ENCODE peak calls at places on chromosomes 7 and 10, in seven cellular contexts. One of them, this sample, is unnamed.
A peak's percentile ranks its signal among the peaks of the same experiment; 100 is the strongest.

GRCh38 chr10:28012990-28013389 is 14.1 kb upstream of the ODAD2 start:
- DNase-seq in spleen: no peak
- DNase-seq in stomach: no peak
- DNase-seq in transverse colon: no peak
- DNase-seq in endothelial cell of umbilical vein: no peak
- DNase-seq in breast epithelium: no peak
- DNase-seq in esophagus muscularis mucosa: no peak
- DNase-seq in this sample: no peak

GRCh38 chr10:5659702-5660528 is 6.5 kb downstream of the ASB13 start:
- DNase-seq in transverse colon: peak; percentile 63
- DNase-seq in stomach: peak; percentile 59
- DNase-seq in esophagus muscularis mucosa: no peak
- DNase-seq in endothelial cell of umbilical vein: no peak
- DNase-seq in spleen: no peak
- DNase-seq in breast epithelium: no peak
- DNase-seq in this sample: no peak

GRCh38 chr7:11345621-11346020 is 371.9 kb downstream of the PHF14 start:
- DNase-seq in transverse colon: no peak
- DNase-seq in spleen: no peak
- DNase-seq in esophagus muscularis mucosa: no peak
- DNase-seq in stomach: no peak
- DNase-seq in endothelial cell of umbilical vein: no peak
- DNase-seq in breast epithelium: no peak
- DNase-seq in this sample: no peak

GRCh38 chr10:48241301-48241700 is 33.2 kb downstream of the FRMPD2 start:
- DNase-seq in esophagus muscularis mucosa: peak; percentile 72
- DNase-seq in spleen: no peak
- DNase-seq in breast epithelium: no peak
- DNase-seq in transverse colon: no peak
- DNase-seq in endothelial cell of umbilical vein: no peak
- DNase-seq in stomach: no peak
- DNase-seq in this sample: no peak

GRCh38 chr7:36889182-36889581 is 164.9 kb upstream of the AOAH start:
- DNase-seq in breast epithelium: no peak
- DNase-seq in esophagus muscularis mucosa: no peak
- DNase-seq in endothelial cell of umbilical vein: no peak
- DNase-seq in stomach: no peak
- DNase-seq in transverse colon: no peak
- DNase-seq in spleen: no peak
- DNase-seq in this sample: no peak

GRCh38 chr10:24202181-24202570 is 6.8 kb upstream of the KIAA1217 start:
- DNase-seq in endothelial cell of umbilical vein: no peak
- DNase-seq in breast epithelium: no peak
- DNase-seq in transverse colon: peak; percentile 22
- DNase-seq in esophagus muscularis mucosa: no peak
- DNase-seq in spleen: no peak
- DNase-seq in stomach: no peak
- DNase-seq in this sample: no peak

GRCh38 chr7:10790910-10791309 is 182.8 kb upstream of the PHF14 start:
- DNase-seq in endothelial cell of umbilical vein: no peak
- DNase-seq in stomach: no peak
- DNase-seq in transverse colon: no peak
- DNase-seq in spleen: no peak
- DNase-seq in breast epithelium: no peak
- DNase-seq in esophagus muscularis mucosa: no peak
- DNase-seq in this sample: no peak

GRCh38 chr10:128697437-128697836 is 571.2 kb upstream of the MKI67 start:
- DNase-seq in stomach: no peak
- DNase-seq in spleen: no peak
- DNase-seq in esophagus muscularis mucosa: peak; percentile 87
- DNase-seq in breast epithelium: no peak
- DNase-seq in endothelial cell of umbilical vein: no peak
- DNase-seq in transverse colon: no peak
- DNase-seq in this sample: no peak

GRCh38 chr7:117193564-117193963 is 129.3 kb downstream of the WNT2 start:
- DNase-seq in breast epithelium: no peak
- DNase-seq in stomach: no peak
- DNase-seq in esophagus muscularis mucosa: no peak
- DNase-seq in spleen: no peak
- DNase-seq in endothelial cell of umbilical vein: no peak
- DNase-seq in transverse colon: no peak
- DNase-seq in this sample: no peak

GRCh38 chr10:133089461-133089800 is 1.7 kb downstream of the ADGRA1 start:
- DNase-seq in endothelial cell of umbilical vein: no peak
- DNase-seq in stomach: no peak
- DNase-seq in spleen: no peak
- DNase-seq in esophagus muscularis mucosa: no peak
- DNase-seq in transverse colon: no peak
- DNase-seq in breast epithelium: no peak
- DNase-seq in this sample: no peak

GRCh38 chr10:3229815-3230214 is 57.2 kb upstream of the PITRM1 start:
- DNase-seq in transverse colon: no peak
- DNase-seq in breast epithelium: no peak
- DNase-seq in esophagus muscularis mucosa: no peak
- DNase-seq in stomach: no peak
- DNase-seq in endothelial cell of umbilical vein: no peak
- DNase-seq in spleen: no peak
- DNase-seq in this sample: no peak

GRCh38 chr10:61939575-61940301 is 38.2 kb downstream of the ARID5B start:
- DNase-seq in stomach: no peak
- DNase-seq in spleen: no peak
- DNase-seq in esophagus muscularis mucosa: no peak
- DNase-seq in endothelial cell of umbilical vein: peak; percentile 63
- DNase-seq in transverse colon: no peak
- DNase-seq in breast epithelium: no peak
- DNase-seq in this sample: no peak

GRCh38 chr10:61941202-61941651 is 39.7 kb downstream of the ARID5B start:
- DNase-seq in breast epithelium: no peak
- DNase-seq in spleen: no peak
- DNase-seq in stomach: no peak
- DNase-seq in transverse colon: no peak
- DNase-seq in endothelial cell of umbilical vein: no peak
- DNase-seq in esophagus muscularis mucosa: no peak
- DNase-seq in this sample: no peak

GRCh38 chr10:61944445-61945123 is 43.1 kb downstream of the ARID5B start:
- DNase-seq in endothelial cell of umbilical vein: no peak
- DNase-seq in stomach: no peak
- DNase-seq in transverse colon: no peak
- DNase-seq in spleen: no peak
- DNase-seq in breast epithelium: no peak
- DNase-seq in esophagus muscularis mucosa: no peak
- DNase-seq in this sample: no peak

GRCh38 chr10:61942997-61943457 is 41.5 kb downstream of the ARID5B start:
- DNase-seq in esophagus muscularis mucosa: no peak
- DNase-seq in spleen: no peak
- DNase-seq in transverse colon: no peak
- DNase-seq in breast epithelium: no peak
- DNase-seq in endothelial cell of umbilical vein: peak; percentile 61
- DNase-seq in stomach: no peak
- DNase-seq in this sample: no peak

DNA sequence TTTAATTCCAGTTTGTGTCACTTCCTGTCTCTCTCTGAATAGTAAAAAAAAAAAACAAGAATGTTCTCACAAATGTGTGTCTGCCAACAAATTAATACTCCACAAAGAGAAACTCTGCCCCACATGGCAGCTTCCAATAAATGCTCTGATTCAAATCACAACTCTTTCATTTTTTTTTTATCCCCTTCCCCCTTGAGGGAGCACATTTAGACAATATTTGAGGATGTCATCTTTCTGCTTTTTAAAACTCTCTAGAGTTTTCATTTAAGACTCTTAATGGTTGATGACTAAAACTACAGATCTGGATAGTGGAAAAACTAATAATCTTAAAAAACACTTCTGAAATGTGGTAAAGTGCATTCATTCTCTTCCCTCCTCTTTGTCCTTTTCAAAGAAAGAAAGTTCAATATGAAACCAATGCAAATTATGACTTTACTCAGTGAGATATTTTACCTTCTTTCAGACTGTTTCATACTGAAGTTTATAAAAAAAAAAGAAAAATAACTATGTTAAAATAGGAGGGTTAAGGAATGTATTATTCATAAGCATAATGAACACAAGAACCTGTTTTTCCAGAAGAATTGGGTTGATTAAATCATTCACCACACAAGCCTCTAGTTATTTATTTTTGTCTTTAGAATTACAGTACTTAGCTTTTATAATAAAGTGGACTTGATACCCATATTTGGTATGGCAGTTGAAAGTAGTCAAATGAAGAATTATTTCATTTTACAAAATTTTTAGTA is 42.4 kb downstream of the ARID5B start:
- DNase-seq in breast epithelium: no peak
- DNase-seq in spleen: no peak
- DNase-seq in endothelial cell of umbilical vein: peak; percentile 80
- DNase-seq in transverse colon: no peak
- DNase-seq in stomach: no peak
- DNase-seq in esophagus muscularis mucosa: no peak
- DNase-seq in this sample: no peak
- H3K4me1 ChIP-seq in breast epithelium: no peaks in the 10 kb centered on the region
- H3K4me1 ChIP-seq in spleen: peaks cover 55% of the 10 kb centered on the region
- H3K4me1 ChIP-seq in endothelial cell of umbilical vein: peaks cover 31% of the 10 kb centered on the region
- H3K4me1 ChIP-seq in transverse colon: peaks cover 45% of the 10 kb centered on the region
- H3K4me1 ChIP-seq in stomach: peaks cover 60% of the 10 kb centered on the region
- H3K4me1 ChIP-seq in esophagus muscularis mucosa: peaks cover 44% of the 10 kb centered on the region
- H3K4me1 ChIP-seq in this sample: peaks cover 57% of the 10 kb centered on the region

GRCh38 chr7:106583706-106584690 is 77.0 kb downstream of the CCDC71L start:
- DNase-seq in spleen: no peak
- DNase-seq in stomach: no peak
- DNase-seq in breast epithelium: no peak
- DNase-seq in transverse colon: no peak
- DNase-seq in endothelial cell of umbilical vein: no peak
- DNase-seq in esophagus muscularis mucosa: no peak
- DNase-seq in this sample: no peak

GRCh38 chr7:106583133-106583532 is 77.8 kb downstream of the CCDC71L start:
- DNase-seq in transverse colon: no peak
- DNase-seq in endothelial cell of umbilical vein: no peak
- DNase-seq in stomach: no peak
- DNase-seq in esophagus muscularis mucosa: no peak
- DNase-seq in spleen: no peak
- DNase-seq in breast epithelium: no peak
- DNase-seq in this sample: no peak

GRCh38 chr7:106588576-106589494 is 72.1 kb downstream of the CCDC71L start:
- DNase-seq in stomach: peak; percentile 42
- DNase-seq in breast epithelium: no peak
- DNase-seq in esophagus muscularis mucosa: no peak
- DNase-seq in spleen: no peak
- DNase-seq in transverse colon: no peak
- DNase-seq in endothelial cell of umbilical vein: no peak
- DNase-seq in this sample: peak; percentile 75

GRCh38 chr7:106582365-106582764 is 78.6 kb downstream of the CCDC71L start:
- DNase-seq in spleen: no peak
- DNase-seq in transverse colon: no peak
- DNase-seq in endothelial cell of umbilical vein: no peak
- DNase-seq in stomach: no peak
- DNase-seq in breast epithelium: no peak
- DNase-seq in esophagus muscularis mucosa: no peak
- DNase-seq in this sample: peak; percentile 34

GRCh38 chr7:106584914-106585759 is 75.8 kb downstream of the CCDC71L start:
- DNase-seq in transverse colon: no peak
- DNase-seq in esophagus muscularis mucosa: no peak
- DNase-seq in endothelial cell of umbilical vein: no peak
- DNase-seq in breast epithelium: no peak
- DNase-seq in spleen: no peak
- DNase-seq in stomach: no peak
- DNase-seq in this sample: peak; percentile 22
- TF ChIP-seq POLR2AphosphoS5 in transverse colon: no peak
- TF ChIP-seq POLR2AphosphoS5 in esophagus muscularis mucosa: no peak
- TF ChIP-seq POLR2AphosphoS5 in endothelial cell of umbilical vein: no peak
- TF ChIP-seq POLR2AphosphoS5 in breast epithelium: no peak
- TF ChIP-seq POLR2AphosphoS5 in spleen: no peak
- TF ChIP-seq POLR2AphosphoS5 in stomach: no peak
- TF ChIP-seq POLR2AphosphoS5 in this sample: no peak

GRCh38 chr10:101506829-101507228 is 81.2 kb downstream of the POLL start:
- DNase-seq in stomach: no peak
- DNase-seq in spleen: no peak
- DNase-seq in esophagus muscularis mucosa: no peak
- DNase-seq in endothelial cell of umbilical vein: no peak
- DNase-seq in breast epithelium: no peak
- DNase-seq in transverse colon: no peak
- DNase-seq in this sample: no peak
- H3K4me1 ChIP-seq in stomach: peaks cover 9% of the 10 kb centered on the region
- H3K4me1 ChIP-seq in spleen: no peaks in the 10 kb centered on the region
- H3K4me1 ChIP-seq in esophagus muscularis mucosa: peaks cover 16% of the 10 kb centered on the region
- H3K4me1 ChIP-seq in endothelial cell of umbilical vein: no peaks in the 10 kb centered on the region
- H3K4me1 ChIP-seq in breast epithelium: no peaks in the 10 kb centered on the region
- H3K4me1 ChIP-seq in transverse colon: no peaks in the 10 kb centered on the region
- H3K4me1 ChIP-seq in this sample: no peaks in the 10 kb centered on the region

GRCh38 chr7:29891766-29892165 is 85.5 kb downstream of the WIPF3 start:
- DNase-seq in transverse colon: no peak
- DNase-seq in endothelial cell of umbilical vein: no peak
- DNase-seq in stomach: no peak
- DNase-seq in spleen: no peak
- DNase-seq in breast epithelium: no peak
- DNase-seq in esophagus muscularis mucosa: no peak
- DNase-seq in this sample: no peak
- TF ChIP-seq POLR2AphosphoS5 in transverse colon: no peak
- TF ChIP-seq POLR2AphosphoS5 in endothelial cell of umbilical vein: no peak
- TF ChIP-seq POLR2AphosphoS5 in stomach: no peak
- TF ChIP-seq POLR2AphosphoS5 in spleen: no peak
- TF ChIP-seq POLR2AphosphoS5 in breast epithelium: no peak
- TF ChIP-seq POLR2AphosphoS5 in esophagus muscularis mucosa: no peak
- TF ChIP-seq POLR2AphosphoS5 in this sample: no peak

GRCh38 chr7:12609556-12609955 is 39.0 kb downstream of the SCIN start:
- DNase-seq in endothelial cell of umbilical vein: no peak
- DNase-seq in spleen: no peak
- DNase-seq in esophagus muscularis mucosa: no peak
- DNase-seq in breast epithelium: no peak
- DNase-seq in transverse colon: no peak
- DNase-seq in stomach: no peak
- DNase-seq in this sample: no peak
- H3K4me1 ChIP-seq in endothelial cell of umbilical vein: no peaks in the 10 kb centered on the region
- H3K4me1 ChIP-seq in spleen: no peaks in the 10 kb centered on the region
- H3K4me1 ChIP-seq in esophagus muscularis mucosa: no peaks in the 10 kb centered on the region
- H3K4me1 ChIP-seq in breast epithelium: no peaks in the 10 kb centered on the region
- H3K4me1 ChIP-seq in transverse colon: no peaks in the 10 kb centered on the region
- H3K4me1 ChIP-seq in stomach: no peaks in the 10 kb centered on the region
- H3K4me1 ChIP-seq in this sample: no peaks in the 10 kb centered on the region